ENCODE peak calls at places on chromosomes 1 and 21, in five cellular contexts. P, Z, L, V and U are unnamed samples.

GRCh38 chr21:33849839-33850238 is 65.8 kb downstream of the ATP5PO start:
- DNase-seq in P (no peak), Z (no peak), L (no peak), V (no peak), U (no peak)

GRCh38 chr1:192826791-192827477 is 18.1 kb downstream of the RGS2 start:
- DNase-seq in P (no peak), Z (no peak), L (no peak), V (no peak), U (no peak)

GRCh38 chr1:169022648-169023047 is 83.8 kb upstream of the ATP1B1 start:
- DNase-seq in P (no peak), Z (no peak), L (no peak), V (no peak), U (no peak)

GRCh38 chr1:52751589-52752306 is 25.5 kb downstream of the ZYG11B start:
- DNase-seq in P (no peak), Z (no peak), L (no peak), V (no peak), U (no peak)

GRCh38 chr1:69836961-69837636 is 269.4 kb downstream of the LRRC7 start:
- DNase-seq in P (no peak), Z (no peak), L (no peak), V (no peak), U (no peak)

GRCh38 chr1:89085781-89086180 is 20.8 kb upstream of the GBP1 start:
- DNase-seq in P (peak; percentile 21), Z (no peak), L (no peak), V (no peak), U (peak; percentile 66)

GRCh38 chr1:24100945-24101737 is 10.8 kb downstream of the MYOM3 start:
- DNase-seq in P (no peak), Z (no peak), L (no peak), V (no peak), U (no peak)

GRCh38 chr1:201266774-201267173 is 16.5 kb upstream of the PKP1 start:
- DNase-seq in P (no peak), Z (no peak), L (no peak), V (no peak), U (no peak)